ENCODE peak calls at places on chromosomes 12 and 14, in nine cellular contexts. C, H, R, Z, W, Q, K, Y and T are unnamed samples.

GRCh38 chr12:2168808-2169207 is 116.0 kb downstream of the CACNA1C start:
- DNase-seq in H (no peak), W (no peak), Z (no peak), K (no peak), Q (peak; percentile 15), R (peak; percentile 32), C (no peak), Y (no peak), T (no peak)

GRCh38 chr12:112900298-112901145 is 6.2 kb upstream of the OAS1 start:
- DNase-seq in C (no peak), R (peak; percentile 80), Y (peak; percentile 87), K (no peak), H (peak; percentile 40), Z (peak; percentile 19), W (no peak), Q (no peak), T (no peak)

GRCh38 chr12:107110519-107110859 is 17.1 kb upstream of the CRY1 start:
- DNase-seq in C (no peak), Q (no peak), H (no peak), K (no peak), Z (no peak), R (no peak), Y (no peak), W (no peak), T (no peak)

GRCh38 chr12:5244513-5244972 is 187.4 kb upstream of the NTF3 start:
- DNase-seq in W (no peak), C (no peak), R (no peak), Y (peak; percentile 84), Q (no peak), Z (peak; percentile 90), K (no peak), H (no peak), T (no peak)

GRCh38 chr14:94088516-94088915 is 7.4 kb downstream of the IFI27L1 start:
- DNase-seq in Z (peak; percentile 28), Q (no peak), W (no peak), R (no peak), H (no peak), C (no peak), K (no peak), Y (no peak), T (no peak)

GRCh38 chr14:75267141-75267601 is 11.5 kb upstream of the FOS start:
- DNase-seq in K (no peak), Q (peak; percentile 55), Z (no peak), H (no peak), R (no peak), W (no peak), C (no peak), Y (no peak), T (no peak)

GRCh38 chr14:90336985-90337384 is 5.2 kb upstream of the NRDE2 start:
- DNase-seq in C (no peak), Z (no peak), Y (no peak), Q (no peak), H (no peak), K (no peak), W (no peak), R (no peak), T (no peak)

GRCh38 chr14:75881986-75882385 is 99.8 kb downstream of the TGFB3 start:
- DNase-seq in W (no peak), Z (no peak), Q (no peak), H (no peak), Y (no peak), K (no peak), C (no peak), R (no peak), T (no peak)

GRCh38 chr14:85731198-85731597 is 201.3 kb downstream of the FLRT2 start:
- DNase-seq in Y (no peak), H (no peak), K (no peak), R (no peak), W (peak; percentile 15), C (no peak), Z (no peak), Q (no peak), T (peak; percentile 48)

GRCh38 chr14:103301512-103302197 is 32.4 kb upstream of the EIF5 start:
- DNase-seq in H (no peak), W (no peak), Q (no peak), Z (no peak), C (no peak), K (no peak), Y (peak; percentile 45), R (no peak), T (peak; percentile 21)

GRCh38 chr12:104181313-104181712 is 34.3 kb upstream of the TXNRD1 start:
- DNase-seq in R (no peak), W (no peak), Z (no peak), Q (no peak), C (no peak), H (no peak), Y (peak; percentile 31), K (no peak), T (no peak)

GRCh38 chr12:8914716-8915526 is 612 bp downstream of the PHC1 start:
- DNase-seq in H (peak; percentile 41), K (peak; percentile 69), Q (peak; percentile 82), W (peak; percentile 41), Z (peak; percentile 73), C (peak; percentile 81), Y (peak; percentile 91), R (no peak), T (peak; percentile 86)

GRCh38 chr14:100372357-100373048 is 49.4 kb downstream of the SLC25A47 start:
- DNase-seq in Y (peak; percentile 90), W (no peak), K (no peak), H (no peak), Q (no peak), C (no peak), Z (no peak), R (no peak), T (no peak)

GRCh38 chr12:43337571-43338497 is 214.2 kb downstream of the ADAMTS20 start:
- DNase-seq in Q (no peak), H (no peak), W (no peak), Z (no peak), R (no peak), Y (peak; percentile 46), C (no peak), K (no peak), T (no peak)

GRCh38 chr12:57896437-57897201 is 44.7 kb upstream of the ATP23 start:
- DNase-seq in C (peak; percentile 88), W (peak; percentile 85), H (peak; percentile 84), R (no peak), K (peak; percentile 89), Z (peak; percentile 60), Y (peak; percentile 92), Q (peak; percentile 91), T (peak; percentile 79)

GRCh38 chr14:41137741-41138140 is 468.9 kb upstream of the LRFN5 start:
- DNase-seq in C (no peak), Y (no peak), W (no peak), R (no peak), Q (no peak), K (no peak), Z (no peak), H (no peak), T (no peak)

GRCh38 chr12:22971771-22972191 is 346.8 kb downstream of the ETNK1 start:
- DNase-seq in C (no peak), Y (no peak), K (no peak), H (no peak), R (no peak), Z (no peak), W (no peak), Q (no peak), T (no peak)

GRCh38 chr12:117671734-117672133 is 297.1 kb downstream of the KSR2 start:
- DNase-seq in Y (peak; percentile 97), K (no peak), C (no peak), Z (peak; percentile 58), Q (no peak), R (peak; percentile 29), H (no peak), W (no peak), T (no peak)

GRCh38 chr12:42588308-42588836 is 1.2 kb downstream of the PRICKLE1 start:
- DNase-seq in Q (no peak), Y (no peak), W (peak; percentile 15), R (no peak), C (no peak), K (no peak), H (no peak), Z (peak; percentile 38), T (no peak)

GRCh38 chr12:97134495-97134894 is 227.4 kb downstream of the NEDD1 start:
- DNase-seq in Z (no peak), Y (no peak), W (no peak), K (no peak), Q (no peak), R (no peak), C (no peak), H (no peak), T (no peak)

GRCh38 chr12:52082026-52082667 is 2.6 kb downstream of the SMIM41 start:
- DNase-seq in Y (peak; percentile 75), Z (peak; percentile 37), Q (no peak), W (peak; percentile 59), K (peak; percentile 76), R (no peak), C (peak; percentile 71), H (no peak), T (no peak)
- H3K4me3 ChIP-seq in Y (no peak overlapping the region), Z (no peak overlapping the region), Q (no peak overlapping the region), W (no peak overlapping the region), K (no peak overlapping the region), R (no peak overlapping the region), C (peak overlapping the region; percentile 48), H (no peak overlapping the region), T (no peak overlapping the region)

GRCh38 chr14:32560213-32560857 is 231.2 kb downstream of the AKAP6 start:
- DNase-seq in C (no peak), Z (peak; percentile 80), W (peak; percentile 33), H (peak; percentile 59), Q (no peak), R (peak; percentile 54), K (no peak), Y (peak; percentile 76), T (no peak)
- TF ChIP-seq CTCF in C (peak; percentile 91), Z (peak; percentile 89), W (peak; percentile 65), H (peak; percentile 76), Q (peak; percentile 80), R (peak; percentile 97), K (peak; percentile 79), Y (peak; percentile 96), T (peak; percentile 81)

DNA sequence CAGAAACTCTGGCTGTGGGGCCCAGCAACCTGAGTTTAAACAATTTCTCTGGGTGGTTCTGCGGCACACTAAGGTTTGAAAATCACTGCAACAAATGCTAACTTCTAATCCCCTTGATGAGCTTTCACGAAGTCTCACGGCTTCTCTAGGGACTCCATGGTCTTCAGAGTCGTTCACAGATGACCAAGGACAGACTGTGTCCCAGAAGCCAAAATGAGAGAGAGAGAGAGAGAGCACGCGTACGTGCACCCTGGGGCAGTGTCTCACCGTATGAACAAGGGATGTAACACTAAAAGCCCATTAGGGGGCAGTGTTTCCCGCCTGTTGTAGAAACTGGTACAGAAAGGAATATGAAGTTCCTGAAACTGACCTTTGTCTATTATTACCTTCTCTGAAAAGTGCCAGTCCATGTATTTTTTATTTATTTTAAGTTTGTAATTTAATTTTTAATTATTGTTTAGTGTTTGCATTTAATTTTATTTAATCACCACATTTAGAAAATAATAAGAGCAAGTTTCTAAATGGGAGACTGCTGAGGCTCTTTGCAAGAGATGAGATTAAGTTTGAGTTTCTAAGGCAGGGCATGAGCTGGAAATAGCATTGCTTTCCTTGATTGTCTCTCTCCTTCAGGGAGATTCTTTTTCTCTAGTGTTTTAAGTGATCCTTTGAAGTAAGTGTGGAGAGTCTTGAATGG is 3.4 kb downstream of the APOLD1 start:
- DNase-seq in R (peak; percentile 78), C (no peak), Z (peak; percentile 86), H (peak; percentile 52), Y (peak; percentile 87), Q (no peak), W (peak; percentile 79), K (no peak), T (peak; percentile 47)
- H3K4me1 ChIP-seq in R (peaks cover 51% of the 10 kb centered on the region), C (peaks cover 28% of the 10 kb centered on the region), Z (peaks cover 30% of the 10 kb centered on the region), H (peaks cover 35% of the 10 kb centered on the region), Y (peaks cover 26% of the 10 kb centered on the region), Q (peaks cover 42% of the 10 kb centered on the region), W (no peaks in the 10 kb centered on the region), K (peaks cover 65% of the 10 kb centered on the region), T (peaks cover 31% of the 10 kb centered on the region)

GRCh38 chr12:121190523-121191031 is 19.4 kb upstream of the P2RX4 start:
- DNase-seq in W (no peak), Z (no peak), C (no peak), Q (no peak), H (no peak), R (no peak), Y (peak; percentile 62), K (no peak), T (no peak)
- H3K4me3 ChIP-seq in W (no peak overlapping the region), Z (no peak overlapping the region), C (no peak overlapping the region), Q (no peak overlapping the region), H (no peak overlapping the region), R (no peak overlapping the region), Y (no peak overlapping the region), K (no peak overlapping the region), T (no peak overlapping the region)